ENCODE peak calls at places on chromosomes 11 and 22, in four cellular contexts. One of them, this sample, is unnamed.

GRCh38 chr11:46906596-46906995 is 11.8 kb downstream of the LRP4 start:
- DNase-seq in H1: peak; percentile 62
- DNase-seq in HCT116: no peak
- DNase-seq in HepG2: no peak
- DNase-seq in this sample: no peak

GRCh38 chr22:49124588-49124987 is 703.1 kb downstream of the BRD1 start:
- DNase-seq in H1: no peak
- DNase-seq in HCT116: no peak
- DNase-seq in HepG2: peak; percentile 63
- DNase-seq in this sample: no peak

GRCh38 chr22:27433585-27434190 is 367.9 kb downstream of the MN1 start:
- DNase-seq in H1: no peak
- DNase-seq in HCT116: no peak
- DNase-seq in HepG2: no peak
- DNase-seq in this sample: peak; percentile 67

GRCh38 chr11:118219244-118219643 is 5.6 kb downstream of the JAML start:
- DNase-seq in H1: no peak
- DNase-seq in HCT116: no peak
- DNase-seq in HepG2: peak; percentile 65
- DNase-seq in this sample: no peak

GRCh38 chr11:73577496-73577917 is 20.4 kb downstream of the FAM168A start:
- DNase-seq in H1: no peak
- DNase-seq in HCT116: no peak
- DNase-seq in HepG2: no peak
- DNase-seq in this sample: no peak

GRCh38 chr11:93622043-93622442 is 39.4 kb upstream of the CEP295 start:
- DNase-seq in H1: no peak
- DNase-seq in HCT116: no peak
- DNase-seq in HepG2: peak; percentile 11
- DNase-seq in this sample: no peak

GRCh38 chr22:23251445-23252093 is 71.3 kb downstream of the BCR start:
- DNase-seq in H1: no peak
- DNase-seq in HCT116: peak; percentile 12
- DNase-seq in HepG2: peak; percentile 61
- DNase-seq in this sample: no peak

GRCh38 chr11:64571410-64572091 is 19.5 kb upstream of the SLC22A12 start:
- DNase-seq in H1: no peak
- DNase-seq in HCT116: no peak
- DNase-seq in HepG2: peak; percentile 28
- DNase-seq in this sample: no peak

GRCh38 chr11:134800130-134800529 is 388.1 kb upstream of the B3GAT1 start:
- DNase-seq in H1: no peak
- DNase-seq in HCT116: no peak
- DNase-seq in HepG2: no peak
- DNase-seq in this sample: no peak
- TF ChIP-seq JUND in H1: no peak
- TF ChIP-seq JUND in HCT116: no peak
- TF ChIP-seq JUND in HepG2: no peak
- TF ChIP-seq JUND in this sample: no peak

GRCh38 chr11:119422505-119423416 is at the start of gene THY1:
- DNase-seq in H1: peak; percentile 83
- DNase-seq in HCT116: no peak
- DNase-seq in HepG2: no peak
- DNase-seq in this sample: no peak
- TF ChIP-seq JUND in H1: no peak
- TF ChIP-seq JUND in HCT116: no peak
- TF ChIP-seq JUND in HepG2: no peak
- TF ChIP-seq JUND in this sample: no peak

GRCh38 chr11:89437317-89437716 is 53.9 kb downstream of the NOX4 start:
- DNase-seq in H1: no peak
- DNase-seq in HCT116: no peak
- DNase-seq in HepG2: no peak
- DNase-seq in this sample: no peak

GRCh38 chr11:89433278-89433677 is 57.9 kb downstream of the NOX4 start:
- DNase-seq in H1: no peak
- DNase-seq in HCT116: no peak
- DNase-seq in HepG2: no peak
- DNase-seq in this sample: no peak

GRCh38 chr11:89441606-89442005 is 49.6 kb downstream of the NOX4 start:
- DNase-seq in H1: no peak
- DNase-seq in HCT116: no peak
- DNase-seq in HepG2: no peak
- DNase-seq in this sample: no peak

GRCh38 chr11:89436071-89436470 is 55.1 kb downstream of the NOX4 start:
- DNase-seq in H1: no peak
- DNase-seq in HCT116: no peak
- DNase-seq in HepG2: no peak
- DNase-seq in this sample: peak; percentile 38
- TF ChIP-seq JUND in H1: no peak
- TF ChIP-seq JUND in HCT116: no peak
- TF ChIP-seq JUND in HepG2: no peak
- TF ChIP-seq JUND in this sample: no peak

DNA sequence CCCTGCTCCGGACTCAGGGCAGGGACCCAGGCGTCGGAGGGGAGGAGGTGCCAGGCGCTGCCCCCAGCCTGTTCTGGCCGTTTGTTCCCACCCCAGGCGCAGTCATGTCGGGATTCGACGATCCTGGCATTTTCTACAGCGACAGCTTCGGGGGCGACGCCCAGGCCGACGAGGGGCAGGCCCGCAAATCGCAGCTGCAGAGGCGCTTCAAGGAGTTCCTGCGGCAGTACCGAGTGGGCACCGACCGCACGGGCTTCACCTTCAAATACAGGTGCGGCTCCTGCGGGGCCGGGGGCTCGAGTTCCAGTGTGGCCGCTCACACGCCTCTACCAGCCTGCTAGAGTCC is 368 bp downstream of the MCM5 start:
- DNase-seq in H1: no peak
- DNase-seq in HCT116: no peak
- DNase-seq in HepG2: no peak
- DNase-seq in this sample: no peak
- TF ChIP-seq JUND in H1: no peak
- TF ChIP-seq JUND in HCT116: no peak
- TF ChIP-seq JUND in HepG2: no peak
- TF ChIP-seq JUND in this sample: no peak

GRCh38 chr11:116427337-116427902 is 345.4 kb downstream of the BUD13 start:
- DNase-seq in H1: no peak
- DNase-seq in HCT116: no peak
- DNase-seq in HepG2: no peak
- DNase-seq in this sample: no peak

GRCh38 chr11:116424615-116425261 is 348.0 kb downstream of the BUD13 start:
- DNase-seq in H1: no peak
- DNase-seq in HCT116: no peak
- DNase-seq in HepG2: peak; percentile 92
- DNase-seq in this sample: no peak

GRCh38 chr11:116426761-116427160 is 346.0 kb downstream of the BUD13 start:
- DNase-seq in H1: no peak
- DNase-seq in HCT116: no peak
- DNase-seq in HepG2: no peak
- DNase-seq in this sample: no peak

GRCh38 chr11:116428638-116428975 is 344.2 kb downstream of the BUD13 start:
- DNase-seq in H1: no peak
- DNase-seq in HCT116: no peak
- DNase-seq in HepG2: no peak
- DNase-seq in this sample: no peak

DNA sequence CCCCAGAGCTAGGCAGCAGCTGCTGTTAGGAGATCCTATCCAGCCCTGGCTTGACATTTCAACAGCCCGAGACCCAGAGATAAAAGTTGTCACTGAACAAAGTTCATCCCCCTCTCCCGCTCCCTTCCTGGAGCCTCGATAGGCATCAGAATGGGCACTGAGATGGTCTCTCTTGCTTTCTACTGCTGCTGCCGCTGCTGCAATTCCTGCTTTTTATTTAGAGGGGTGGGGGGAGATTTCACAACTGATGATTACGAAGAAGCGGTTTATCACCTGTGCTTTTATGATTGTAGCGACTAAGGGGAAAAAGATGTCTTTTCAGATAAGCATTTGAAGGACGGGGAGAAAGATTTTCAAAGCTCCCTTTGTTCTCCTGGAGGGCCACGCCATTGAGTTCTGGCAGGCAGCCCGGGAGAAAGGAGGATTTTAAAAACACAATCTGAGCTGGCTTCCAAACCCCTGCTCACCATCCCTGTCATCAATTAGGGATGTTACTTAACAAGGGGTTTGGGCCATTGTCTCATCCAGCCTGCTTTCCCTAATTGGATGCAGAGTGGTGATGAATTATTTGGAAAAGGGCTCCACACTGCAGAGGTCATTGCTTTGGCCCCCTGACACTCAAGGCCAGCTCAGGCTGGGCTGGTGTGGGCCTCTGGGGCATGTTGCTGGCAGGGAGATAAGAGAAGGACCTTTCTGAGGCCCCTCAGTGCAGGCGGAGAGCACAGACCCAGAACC is 344.7 kb downstream of the BUD13 start:
- DNase-seq in H1: no peak
- DNase-seq in HCT116: no peak
- DNase-seq in HepG2: peak; percentile 95
- DNase-seq in this sample: no peak
- TF ChIP-seq JUND in H1: no peak
- TF ChIP-seq JUND in HCT116: no peak
- TF ChIP-seq JUND in HepG2: no peak
- TF ChIP-seq JUND in this sample: no peak

DNA sequence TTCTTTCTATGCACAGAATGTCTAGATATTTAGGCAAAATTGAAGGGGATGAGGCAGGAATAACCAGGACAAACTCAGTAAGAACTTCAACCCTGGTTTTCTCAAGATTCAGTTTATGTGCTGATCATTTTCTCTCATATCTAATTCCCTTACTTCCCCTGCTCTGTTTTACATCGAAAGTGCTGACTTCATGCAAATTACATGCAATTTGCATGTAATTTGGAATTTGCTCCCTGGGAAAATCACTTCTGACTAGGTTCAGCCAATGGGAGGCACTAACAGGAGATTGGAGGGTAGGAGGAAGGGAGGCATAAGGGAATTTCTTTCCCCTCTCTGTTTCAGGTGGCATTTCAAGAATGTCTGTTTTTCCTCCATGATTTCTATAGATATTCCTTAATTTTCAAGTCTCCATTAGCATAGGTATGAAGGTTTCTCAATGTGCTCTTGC is 363.3 kb upstream of the CCDC90B start:
- DNase-seq in H1: no peak
- DNase-seq in HCT116: no peak
- DNase-seq in HepG2: no peak
- DNase-seq in this sample: no peak
- TF ChIP-seq JUND in H1: no peak
- TF ChIP-seq JUND in HCT116: no peak
- TF ChIP-seq JUND in HepG2: no peak
- TF ChIP-seq JUND in this sample: no peak

DNA sequence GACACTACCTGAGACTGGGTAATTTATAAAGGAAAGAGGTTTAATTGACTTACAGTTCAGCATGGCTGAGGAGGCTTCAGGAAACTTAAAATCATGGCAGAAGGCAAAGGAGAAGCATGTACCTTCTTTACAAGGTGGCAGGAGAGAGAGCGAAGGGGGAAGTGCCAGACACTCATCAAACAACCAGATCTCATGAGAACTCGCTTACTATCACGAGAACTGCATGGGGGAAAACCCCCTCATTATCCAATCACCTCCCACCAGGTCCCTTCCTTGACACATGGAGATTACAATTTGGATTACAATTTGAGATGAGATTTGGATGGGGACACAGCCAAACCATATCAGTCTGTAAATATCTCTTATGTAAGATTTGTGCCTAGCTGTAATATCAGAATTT is 50.9 kb upstream of the ATXN10 start:
- DNase-seq in H1: no peak
- DNase-seq in HCT116: no peak
- DNase-seq in HepG2: no peak
- DNase-seq in this sample: no peak
- TF ChIP-seq JUND in H1: no peak
- TF ChIP-seq JUND in HCT116: no peak
- TF ChIP-seq JUND in HepG2: no peak
- TF ChIP-seq JUND in this sample: no peak

DNA sequence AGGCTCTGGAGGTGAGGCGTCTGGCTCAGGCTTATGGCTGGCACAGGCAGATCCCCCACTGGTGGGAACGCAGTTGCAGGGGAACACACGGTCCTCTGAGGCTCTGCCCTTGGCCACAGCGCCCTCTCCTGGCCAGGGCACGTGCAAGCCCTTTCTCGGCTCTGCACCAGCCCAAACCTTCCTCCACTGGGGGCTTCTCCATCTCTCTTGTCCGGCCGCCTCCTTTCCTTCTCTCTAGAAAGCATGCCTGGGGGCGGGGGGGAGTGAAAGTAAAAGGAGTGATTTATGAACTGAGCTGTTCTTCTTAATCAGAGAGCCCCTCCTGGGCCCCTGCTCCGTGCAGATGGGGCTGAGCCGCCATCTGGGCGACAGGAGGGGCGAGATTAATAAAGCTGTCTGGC is 56.5 kb downstream of the TP53I11 start:
- DNase-seq in H1: peak; percentile 92
- DNase-seq in HCT116: peak; percentile 40
- DNase-seq in HepG2: peak; percentile 24
- DNase-seq in this sample: peak; percentile 56
- TF ChIP-seq JUND in H1: peak; percentile 12
- TF ChIP-seq JUND in HCT116: no peak
- TF ChIP-seq JUND in HepG2: no peak
- TF ChIP-seq JUND in this sample: no peak

DNA sequence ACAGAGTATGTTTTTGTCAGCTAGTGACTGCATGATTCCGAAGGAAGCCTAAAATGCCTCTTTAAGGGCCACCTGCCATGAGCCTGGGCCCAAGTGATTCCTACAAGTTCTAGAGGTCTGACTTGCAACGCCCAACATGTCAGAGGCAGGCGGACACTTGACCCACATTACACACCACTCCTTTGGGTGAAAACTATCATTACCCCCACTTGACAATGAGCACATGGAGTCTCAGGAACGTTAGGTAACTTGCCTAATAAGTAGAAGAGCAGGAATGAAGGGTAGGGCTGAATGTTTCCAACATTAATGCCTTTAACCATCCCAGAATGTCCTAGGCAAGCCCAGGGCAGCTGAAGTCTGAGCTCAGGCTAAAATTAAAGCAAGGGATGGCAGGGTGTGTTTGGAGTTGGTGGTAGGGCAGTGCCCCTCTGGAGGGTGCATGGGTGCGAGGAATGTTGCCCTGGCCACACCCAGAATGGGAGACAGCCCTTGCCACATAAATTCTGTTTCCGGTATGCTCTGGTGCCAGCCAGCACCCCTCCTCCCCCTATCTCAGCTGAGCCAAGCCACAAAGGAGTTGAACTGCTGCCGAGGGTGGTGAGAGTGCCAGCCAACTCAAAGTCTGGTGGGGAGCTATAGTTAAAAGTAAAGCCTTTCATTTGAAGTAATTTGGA is 2.5 kb downstream of the PLAAT2 start:
- DNase-seq in H1: no peak
- DNase-seq in HCT116: no peak
- DNase-seq in HepG2: no peak
- DNase-seq in this sample: no peak
- TF ChIP-seq JUND in H1: no peak
- TF ChIP-seq JUND in HCT116: no peak
- TF ChIP-seq JUND in HepG2: no peak
- TF ChIP-seq JUND in this sample: no peak

This sample was measured in T47D.